ENCODE peak calls at places on chromosomes 4 and X, in eight cellular contexts. G, F, U, H, V, A, S and Y are unnamed samples.

GRCh38 chrX:132745593-132745992 is 212.8 kb downstream of the HS6ST2 start:
- DNase-seq in S (no peak), V (no peak), H (no peak), G (no peak), U (no peak), A (no peak), F (no peak), Y (no peak)

GRCh38 chrX:23386260-23386659 is 51.6 kb downstream of the PTCHD1 start:
- DNase-seq in S (no peak), V (no peak), U (no peak), G (no peak), F (no peak), A (no peak), H (no peak), Y (no peak)

GRCh38 chrX:1074755-1075154 is 137.7 kb downstream of the CRLF2 start:
- DNase-seq in F (no peak), V (no peak), A (no peak), U (no peak), G (no peak), H (no peak), S (no peak), Y (no peak)

GRCh38 chr4:173399016-173399415 is at the start of gene SCRG1:
- DNase-seq in A (no peak), F (no peak), S (peak; percentile 6), G (peak; percentile 35), H (no peak), U (peak; percentile 39), V (no peak), Y (no peak)

GRCh38 chr4:55125087-55125721 is at the start of gene KDR:
- DNase-seq in S (peak; percentile 46), V (peak; percentile 45), F (peak; percentile 41), G (peak; percentile 90), A (no peak), U (peak; percentile 65), H (no peak), Y (peak; percentile 15)

GRCh38 chr4:177401658-177402273 is 40.5 kb downstream of the AGA start:
- DNase-seq in G (no peak), V (no peak), H (no peak), A (no peak), U (no peak), S (no peak), F (no peak), Y (no peak)

GRCh38 chr4:113921089-113921842 is 58.2 kb downstream of the ARSJ start:
- DNase-seq in U (no peak), A (no peak), F (peak; percentile 62), V (peak; percentile 11), H (no peak), S (peak; percentile 67), G (no peak), Y (no peak)

GRCh38 chr4:55312491-55313101 is 33.4 kb upstream of the SRD5A3 start:
- DNase-seq in G (peak; percentile 80), A (peak; percentile 33), F (peak; percentile 49), V (peak; percentile 54), U (no peak), S (peak; percentile 45), H (peak; percentile 42), Y (no peak)

GRCh38 chrX:13697440-13697839 is 8.5 kb downstream of the RAB9A start:
- DNase-seq in G (no peak), S (no peak), U (no peak), A (no peak), F (no peak), H (no peak), V (no peak), Y (no peak)

GRCh38 chr4:169272265-169272886 is 1.6 kb upstream of the SH3RF1 start:
- DNase-seq in G (no peak), V (no peak), S (peak; percentile 52), U (no peak), H (no peak), A (no peak), F (peak; percentile 87), Y (no peak)

GRCh38 chr4:185096032-185096653 is 46.9 kb upstream of the SLC25A4 start:
- DNase-seq in H (peak; percentile 63), F (peak; percentile 21), G (peak; percentile 70), U (no peak), S (peak; percentile 44), V (peak; percentile 63), A (peak; percentile 25), Y (no peak)

DNA sequence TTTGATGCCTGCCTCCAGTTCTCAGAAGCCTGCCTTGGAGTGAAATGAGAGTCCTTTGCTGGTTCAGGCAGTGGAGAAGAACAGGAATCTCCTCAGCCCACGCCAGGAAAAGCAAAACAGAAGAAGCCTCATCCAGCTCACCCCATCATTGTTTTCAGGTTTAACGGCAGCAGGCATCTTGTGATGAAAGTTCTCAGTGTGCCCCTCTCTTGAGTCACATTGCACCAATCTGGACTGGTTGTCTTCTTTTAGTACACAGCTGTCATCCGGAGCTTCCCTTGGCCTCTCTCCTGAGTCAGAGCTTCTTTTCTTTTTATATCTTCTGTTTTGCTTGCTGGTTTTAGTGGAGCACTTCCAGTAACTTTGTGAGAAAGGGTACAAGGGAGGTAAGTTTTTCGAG is 50.9 kb downstream of the TSPAN7 start:
- DNase-seq in U (no peak), G (no peak), F (no peak), H (peak; percentile 23), V (no peak), A (no peak), S (no peak), Y (no peak)
- H2AFZ ChIP-seq in U (no peak overlapping the region), G (no peak overlapping the region), F (no peak overlapping the region), H (peak overlapping the region; percentile 71), V (no peak overlapping the region), A (no peak overlapping the region), S (no peak overlapping the region), Y (no peak overlapping the region)

DNA sequence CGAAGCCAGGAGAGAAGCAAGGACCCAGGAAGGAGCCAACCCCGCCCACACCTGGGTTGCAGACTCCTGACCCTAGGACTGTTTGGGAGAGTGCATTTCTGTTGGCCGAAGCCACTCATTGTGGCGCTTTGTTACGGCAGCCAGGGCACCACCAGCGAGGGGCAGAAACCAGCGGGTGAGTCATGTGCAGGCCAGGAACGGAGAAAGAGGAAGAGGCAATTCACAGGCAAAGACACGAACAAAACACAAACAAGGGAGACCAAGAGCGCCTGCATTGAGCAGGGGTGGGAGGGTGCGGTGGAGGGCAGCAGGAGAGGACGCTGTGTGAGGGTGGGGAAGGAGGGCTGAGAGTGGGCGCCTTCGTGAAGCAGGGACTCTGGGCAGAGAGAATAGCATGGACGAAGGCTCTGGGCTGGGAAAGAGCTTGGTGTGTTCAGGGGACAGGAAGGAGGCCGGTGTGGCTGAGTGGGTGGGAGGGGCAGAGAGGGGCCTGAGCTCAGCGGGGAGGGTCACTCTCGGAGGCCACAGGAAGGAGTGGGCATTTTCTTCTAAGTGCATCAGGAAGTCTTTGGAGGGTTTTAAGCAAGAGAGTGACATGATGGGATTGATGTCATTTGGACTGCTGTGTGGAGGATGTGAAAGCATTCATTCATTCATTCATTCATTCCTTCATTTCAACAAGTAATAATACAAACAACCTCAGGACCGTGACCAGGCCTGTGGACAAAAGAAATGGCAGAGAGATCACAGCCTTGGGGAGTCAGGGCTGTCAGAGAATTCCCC is 12.2 kb upstream of the WFS1 start:
- DNase-seq in H (no peak), U (no peak), S (peak; percentile 56), V (no peak), G (peak; percentile 40), F (peak; percentile 16), A (no peak), Y (no peak)
- H2AFZ ChIP-seq in H (no peak overlapping the region), U (peak overlapping the region; percentile 84), S (peak overlapping the region; percentile 79), V (no peak overlapping the region), G (peak overlapping the region; percentile 97), F (no peak overlapping the region), A (no peak overlapping the region), Y (no peak overlapping the region)

DNA sequence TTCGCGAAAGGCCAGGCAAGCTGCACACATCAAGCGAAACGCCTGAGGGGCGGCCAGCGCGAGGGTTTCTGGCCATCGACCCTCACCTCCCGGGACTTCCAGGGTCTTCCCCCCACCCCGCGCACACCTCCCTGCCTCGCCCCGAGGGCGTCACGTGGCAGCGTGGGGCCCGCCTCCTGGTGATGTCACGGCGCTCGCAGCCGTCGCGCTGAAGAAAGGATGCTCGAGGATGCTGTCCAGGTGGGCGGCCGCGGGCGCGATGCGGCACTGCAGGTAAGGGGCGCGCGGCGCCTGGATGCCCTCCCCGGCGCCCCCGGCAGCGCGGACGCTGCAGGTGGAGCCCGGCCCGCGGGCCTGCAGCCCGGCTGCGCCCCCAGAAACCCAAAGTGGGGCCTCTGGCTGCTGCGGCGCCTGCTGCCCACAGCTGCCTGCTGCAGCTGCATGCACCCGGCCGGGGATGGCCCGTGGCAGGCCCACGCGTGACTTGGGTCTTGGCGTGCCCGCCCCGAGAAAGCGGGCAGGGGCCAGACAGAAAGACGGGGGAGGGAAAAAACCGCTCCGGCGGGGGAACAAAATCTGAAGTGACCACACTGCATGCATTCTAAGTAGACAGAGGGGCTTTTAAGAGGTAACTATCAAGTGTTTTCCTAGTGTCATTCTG is 1.6 kb downstream of the CLCN4 start:
- DNase-seq in S (peak; percentile 5), U (peak; percentile 5), V (peak; percentile 49), G (peak; percentile 68), H (no peak), A (no peak), F (no peak), Y (no peak)
- H2AFZ ChIP-seq in S (no peak overlapping the region), U (peak overlapping the region; percentile 22), V (no peak overlapping the region), G (no peak overlapping the region), H (no peak overlapping the region), A (no peak overlapping the region), F (no peak overlapping the region), Y (no peak overlapping the region)

GRCh38 chr4:89157488-89158024 is 46.2 kb downstream of the TIGD2 start:
- DNase-seq in U (no peak), G (no peak), A (no peak), F (no peak), S (no peak), V (no peak), H (no peak), Y (no peak)

GRCh38 chr4:89156515-89156914 is 45.2 kb downstream of the TIGD2 start:
- DNase-seq in U (no peak), V (no peak), S (no peak), A (no peak), G (no peak), F (no peak), H (no peak), Y (no peak)

GRCh38 chr4:89161841-89162240 is 50.5 kb downstream of the TIGD2 start:
- DNase-seq in V (no peak), G (no peak), F (no peak), U (no peak), A (no peak), H (no peak), S (peak; percentile 20), Y (no peak)

GRCh38 chr4:89160806-89161205 is 49.5 kb downstream of the TIGD2 start:
- DNase-seq in U (no peak), H (no peak), S (no peak), F (no peak), G (no peak), A (no peak), V (no peak), Y (no peak)

GRCh38 chr4:89158884-89159503 is 47.7 kb downstream of the TIGD2 start:
- DNase-seq in G (peak; percentile 41), U (peak; percentile 4), V (peak; percentile 37), H (peak; percentile 53), A (peak; percentile 6), S (peak; percentile 54), F (peak; percentile 36), Y (peak; percentile 32)
- H2AFZ ChIP-seq in G (no peak overlapping the region), U (peak overlapping the region; percentile 7), V (no peak overlapping the region), H (no peak overlapping the region), A (no peak overlapping the region), S (no peak overlapping the region), F (peak overlapping the region; percentile 73), Y (no peak overlapping the region)